ENCODE peak calls at places on chromosomes 16 and 17, in seven cellular contexts. One of them, this sample, is unnamed.

GRCh38 chr17:61230972-61231820 is 168.4 kb upstream of the TBX2 start:
- DNase-seq in omental fat pad: no peak
- DNase-seq in breast epithelium: no peak
- DNase-seq in kidney: no peak
- DNase-seq in GM12865: peak
- DNase-seq in body of pancreas: no peak
- DNase-seq in SK-N-SH: no peak
- DNase-seq in this sample: no peak

GRCh38 chr16:21185659-21186325 is 25.6 kb downstream of the ZP2 start:
- DNase-seq in omental fat pad: no peak
- DNase-seq in breast epithelium: no peak
- DNase-seq in kidney: no peak
- DNase-seq in GM12865: no peak
- DNase-seq in body of pancreas: no peak
- DNase-seq in SK-N-SH: no peak
- DNase-seq in this sample: no peak

GRCh38 chr16:66382171-66382965 is 15.9 kb downstream of the CDH5 start:
- DNase-seq in omental fat pad: no peak
- DNase-seq in breast epithelium: no peak
- DNase-seq in kidney: peak
- DNase-seq in GM12865: no peak
- DNase-seq in body of pancreas: no peak
- DNase-seq in SK-N-SH: no peak
- DNase-seq in this sample: no peak

GRCh38 chr17:8125947-8126305 is 2.0 kb upstream of the HES7 start:
- DNase-seq in omental fat pad: no peak
- DNase-seq in breast epithelium: no peak
- DNase-seq in kidney: peak
- DNase-seq in GM12865: no peak
- DNase-seq in body of pancreas: peak
- DNase-seq in SK-N-SH: peak
- DNase-seq in this sample: peak

GRCh38 chr17:59370580-59371299 is 39.3 kb downstream of the YPEL2 start:
- DNase-seq in omental fat pad: no peak
- DNase-seq in breast epithelium: no peak
- DNase-seq in kidney: no peak
- DNase-seq in GM12865: no peak
- DNase-seq in body of pancreas: peak
- DNase-seq in SK-N-SH: no peak
- DNase-seq in this sample: peak

GRCh38 chr16:69424935-69425784 is 741 bp downstream of the CYB5B start:
- DNase-seq in omental fat pad: no peak
- DNase-seq in breast epithelium: no peak
- DNase-seq in kidney: no peak
- DNase-seq in GM12865: peak
- DNase-seq in body of pancreas: no peak
- DNase-seq in SK-N-SH: peak
- DNase-seq in this sample: no peak

GRCh38 chr17:49610883-49611584 is 35.4 kb downstream of the NXPH3 start:
- DNase-seq in omental fat pad: no peak
- DNase-seq in breast epithelium: no peak
- DNase-seq in kidney: no peak
- DNase-seq in GM12865: no peak
- DNase-seq in body of pancreas: peak
- DNase-seq in SK-N-SH: no peak
- DNase-seq in this sample: no peak

GRCh38 chr17:57994436-57994835 is 6.4 kb upstream of the VEZF1 start:
- DNase-seq in omental fat pad: no peak
- DNase-seq in breast epithelium: no peak
- DNase-seq in kidney: no peak
- DNase-seq in GM12865: no peak
- DNase-seq in body of pancreas: no peak
- DNase-seq in SK-N-SH: no peak
- DNase-seq in this sample: no peak

GRCh38 chr17:76265624-76266243 is 586 bp downstream of the UBALD2 start:
- DNase-seq in omental fat pad: no peak
- DNase-seq in breast epithelium: peak
- DNase-seq in kidney: peak
- DNase-seq in GM12865: peak
- DNase-seq in body of pancreas: peak
- DNase-seq in SK-N-SH: peak
- DNase-seq in this sample: peak

GRCh38 chr17:50963139-50963538 is 97.0 kb upstream of the TOB1 start:
- DNase-seq in omental fat pad: no peak
- DNase-seq in breast epithelium: no peak
- DNase-seq in kidney: no peak
- DNase-seq in GM12865: no peak
- DNase-seq in body of pancreas: no peak
- DNase-seq in SK-N-SH: no peak
- DNase-seq in this sample: no peak

GRCh38 chr17:35804658-35805192 is 4.6 kb upstream of the TAF15 start:
- DNase-seq in omental fat pad: no peak
- DNase-seq in breast epithelium: no peak
- DNase-seq in kidney: no peak
- DNase-seq in GM12865: peak
- DNase-seq in body of pancreas: peak
- DNase-seq in SK-N-SH: peak
- DNase-seq in this sample: no peak

GRCh38 chr17:38579934-38580333 is 25.8 kb downstream of the SRCIN1 start:
- DNase-seq in omental fat pad: no peak
- DNase-seq in breast epithelium: no peak
- DNase-seq in kidney: no peak
- DNase-seq in GM12865: no peak
- DNase-seq in body of pancreas: peak
- DNase-seq in SK-N-SH: peak
- DNase-seq in this sample: peak

GRCh38 chr17:16363749-16364536 is 10.7 kb upstream of the CENPV start:
- DNase-seq in omental fat pad: peak
- DNase-seq in breast epithelium: peak
- DNase-seq in kidney: no peak
- DNase-seq in GM12865: peak
- DNase-seq in body of pancreas: peak
- DNase-seq in SK-N-SH: peak
- DNase-seq in this sample: peak

GRCh38 chr17:80279895-80280294 is 19.2 kb downstream of the RNF213 start:
- DNase-seq in omental fat pad: no peak
- DNase-seq in breast epithelium: peak
- DNase-seq in kidney: peak
- DNase-seq in GM12865: no peak
- DNase-seq in body of pancreas: peak
- DNase-seq in SK-N-SH: peak
- DNase-seq in this sample: no peak

GRCh38 chr17:35879748-35880654 is at the start of gene CCL5:
- DNase-seq in omental fat pad: no peak
- DNase-seq in breast epithelium: no peak
- DNase-seq in kidney: no peak
- DNase-seq in GM12865: peak
- DNase-seq in body of pancreas: peak
- DNase-seq in SK-N-SH: no peak
- DNase-seq in this sample: no peak

GRCh38 chr17:71260366-71260765 is 860.5 kb upstream of the SOX9 start:
- DNase-seq in omental fat pad: no peak
- DNase-seq in breast epithelium: no peak
- DNase-seq in kidney: no peak
- DNase-seq in GM12865: no peak
- DNase-seq in body of pancreas: no peak
- DNase-seq in SK-N-SH: no peak
- DNase-seq in this sample: no peak

GRCh38 chr16:1426734-1427451 is 4.0 kb upstream of the PERCC1 start:
- DNase-seq in omental fat pad: no peak
- DNase-seq in breast epithelium: no peak
- DNase-seq in kidney: peak
- DNase-seq in GM12865: no peak
- DNase-seq in body of pancreas: no peak
- DNase-seq in SK-N-SH: peak
- DNase-seq in this sample: peak

GRCh38 chr17:4947010-4947410 is 1.3 kb downstream of the PFN1 start:
- DNase-seq in omental fat pad: no peak
- DNase-seq in breast epithelium: no peak
- DNase-seq in kidney: no peak
- DNase-seq in GM12865: no peak
- DNase-seq in body of pancreas: no peak
- DNase-seq in SK-N-SH: no peak
- DNase-seq in this sample: no peak

GRCh38 chr17:29592850-29593545 is at the start of gene ANKRD13B:
- DNase-seq in omental fat pad: no peak
- DNase-seq in breast epithelium: no peak
- DNase-seq in kidney: no peak
- DNase-seq in GM12865: peak
- DNase-seq in body of pancreas: peak
- DNase-seq in SK-N-SH: peak
- DNase-seq in this sample: peak

GRCh38 chr16:66569827-66570405 is 3.7 kb downstream of the CMTM1 start:
- DNase-seq in omental fat pad: no peak
- DNase-seq in breast epithelium: no peak
- DNase-seq in kidney: no peak
- DNase-seq in GM12865: no peak
- DNase-seq in body of pancreas: no peak
- DNase-seq in SK-N-SH: no peak
- DNase-seq in this sample: no peak

GRCh38 chr16:65142276-65142675 is 20.4 kb upstream of the CDH11 start:
- DNase-seq in omental fat pad: no peak
- DNase-seq in breast epithelium: no peak
- DNase-seq in kidney: no peak
- DNase-seq in GM12865: no peak
- DNase-seq in body of pancreas: no peak
- DNase-seq in SK-N-SH: no peak
- DNase-seq in this sample: no peak

GRCh38 chr16:56424791-56425438 is 430 bp downstream of the AMFR start:
- DNase-seq in omental fat pad: no peak
- DNase-seq in breast epithelium: no peak
- DNase-seq in kidney: peak
- DNase-seq in GM12865: no peak
- DNase-seq in body of pancreas: peak
- DNase-seq in SK-N-SH: peak
- DNase-seq in this sample: peak

GRCh38 chr16:22300427-22301071 is 3.3 kb downstream of the POLR3E start:
- DNase-seq in omental fat pad: no peak
- DNase-seq in breast epithelium: no peak
- DNase-seq in kidney: no peak
- DNase-seq in GM12865: peak
- DNase-seq in body of pancreas: peak
- DNase-seq in SK-N-SH: peak
- DNase-seq in this sample: peak

GRCh38 chr17:4973431-4973830 is 5.8 kb upstream of the SPAG7 start:
- DNase-seq in omental fat pad: no peak
- DNase-seq in breast epithelium: no peak
- DNase-seq in kidney: peak
- DNase-seq in GM12865: no peak
- DNase-seq in body of pancreas: no peak
- DNase-seq in SK-N-SH: no peak
- DNase-seq in this sample: no peak

GRCh38 chr17:62099532-62099931 is 34.5 kb upstream of the MED13 start:
- DNase-seq in omental fat pad: no peak
- DNase-seq in breast epithelium: no peak
- DNase-seq in kidney: no peak
- DNase-seq in GM12865: no peak
- DNase-seq in body of pancreas: no peak
- DNase-seq in SK-N-SH: no peak
- DNase-seq in this sample: no peak

GRCh38 chr17:33200587-33200986 is 92.5 kb downstream of the ASIC2 start:
- DNase-seq in omental fat pad: no peak
- DNase-seq in breast epithelium: no peak
- DNase-seq in kidney: no peak
- DNase-seq in GM12865: no peak
- DNase-seq in body of pancreas: no peak
- DNase-seq in SK-N-SH: peak
- DNase-seq in this sample: peak
- TF ChIP-seq CTCF in omental fat pad: no peak
- TF ChIP-seq CTCF in breast epithelium: no peak
- TF ChIP-seq CTCF in kidney: no peak
- TF ChIP-seq CTCF in GM12865: no peak
- TF ChIP-seq CTCF in body of pancreas: no peak
- TF ChIP-seq CTCF in SK-N-SH: peak
- TF ChIP-seq CTCF in this sample: peak

DNA sequence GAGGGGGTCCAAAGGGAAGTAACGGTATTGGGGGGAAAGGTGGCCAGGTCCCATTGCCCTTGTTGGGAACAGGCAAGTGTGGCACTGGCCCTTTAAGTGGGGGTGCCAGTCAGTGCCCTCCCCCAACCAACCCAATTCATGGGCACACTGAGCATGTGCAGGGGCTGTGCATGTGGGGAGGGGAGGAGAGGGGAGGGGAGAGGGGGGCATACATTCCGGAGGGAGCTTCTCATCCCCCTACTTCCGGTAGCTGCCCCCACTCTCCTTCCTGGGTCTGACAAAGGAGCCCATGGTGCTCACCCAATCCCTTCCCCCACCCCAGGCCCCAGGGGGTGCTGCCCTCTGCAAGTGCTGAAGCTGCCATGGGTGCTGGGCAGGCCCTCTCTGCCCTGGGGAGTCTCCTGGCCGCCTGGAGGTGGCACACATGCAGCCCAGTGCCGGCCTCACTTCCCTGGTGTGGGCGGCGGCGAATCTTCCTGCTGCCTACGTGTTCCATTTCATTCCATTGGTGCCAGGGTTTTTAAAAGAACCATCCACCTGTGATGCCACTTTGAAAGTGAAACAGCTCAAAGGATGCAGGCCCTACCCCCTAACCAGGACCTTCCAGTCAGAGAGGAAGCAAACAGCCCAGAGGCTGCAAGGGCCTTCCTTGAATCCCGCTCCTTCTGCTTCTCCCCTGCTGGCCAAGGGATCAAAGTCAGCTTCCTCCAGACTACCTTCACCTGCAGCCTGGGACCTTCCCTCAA is 11.0 kb downstream of the HEXIM2 start:
- DNase-seq in omental fat pad: no peak
- DNase-seq in breast epithelium: peak
- DNase-seq in kidney: peak
- DNase-seq in GM12865: peak
- DNase-seq in body of pancreas: peak
- DNase-seq in SK-N-SH: peak
- DNase-seq in this sample: peak
- TF ChIP-seq CTCF in omental fat pad: no peak
- TF ChIP-seq CTCF in breast epithelium: no peak
- TF ChIP-seq CTCF in kidney: no peak
- TF ChIP-seq CTCF in GM12865: no peak
- TF ChIP-seq CTCF in body of pancreas: peak
- TF ChIP-seq CTCF in SK-N-SH: peak
- TF ChIP-seq CTCF in this sample: no peak

DNA sequence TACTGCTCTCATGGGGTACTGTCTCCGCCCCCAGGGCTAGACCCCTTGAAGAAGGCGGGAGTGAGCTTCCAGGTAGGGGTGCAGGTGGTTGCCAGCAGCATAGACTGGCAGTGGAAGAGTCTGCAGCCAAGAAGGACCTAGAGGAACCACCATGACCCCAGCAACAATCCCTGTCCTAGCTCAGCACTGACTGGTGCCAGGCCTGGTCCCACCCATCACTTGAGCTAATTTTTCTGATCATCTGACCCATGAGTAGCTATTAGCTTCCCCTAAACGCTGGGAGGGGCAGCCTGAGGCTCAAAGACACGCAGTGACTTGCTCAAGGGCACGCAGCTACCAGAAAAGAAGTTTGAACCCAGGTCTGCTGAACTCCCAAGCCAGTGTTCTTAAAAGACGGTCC is 945 bp downstream of the PRM3 start:
- DNase-seq in omental fat pad: no peak
- DNase-seq in breast epithelium: no peak
- DNase-seq in kidney: no peak
- DNase-seq in GM12865: no peak
- DNase-seq in body of pancreas: no peak
- DNase-seq in SK-N-SH: no peak
- DNase-seq in this sample: no peak
- TF ChIP-seq CTCF in omental fat pad: no peak
- TF ChIP-seq CTCF in breast epithelium: no peak
- TF ChIP-seq CTCF in kidney: no peak
- TF ChIP-seq CTCF in GM12865: no peak
- TF ChIP-seq CTCF in body of pancreas: no peak
- TF ChIP-seq CTCF in SK-N-SH: no peak
- TF ChIP-seq CTCF in this sample: no peak

GRCh38 chr16:87028481-87029320 is 288.5 kb downstream of the C16orf95 start:
- DNase-seq in omental fat pad: no peak
- DNase-seq in breast epithelium: no peak
- DNase-seq in kidney: no peak
- DNase-seq in GM12865: no peak
- DNase-seq in body of pancreas: no peak
- DNase-seq in SK-N-SH: no peak
- DNase-seq in this sample: no peak
- TF ChIP-seq CTCF in omental fat pad: no peak
- TF ChIP-seq CTCF in breast epithelium: no peak
- TF ChIP-seq CTCF in kidney: no peak
- TF ChIP-seq CTCF in GM12865: no peak
- TF ChIP-seq CTCF in body of pancreas: no peak
- TF ChIP-seq CTCF in SK-N-SH: no peak
- TF ChIP-seq CTCF in this sample: no peak